ENCODE peak calls at places on chromosomes 4 and X, in six cellular contexts. L is HepG2, S is K562, Z is SK-N-SH, P is HCT116, A is GM12878. J is an unnamed sample.

GRCh38 chrX:107686026-107686425 is 57.7 kb downstream of the PRPS1 start:
- DNase-seq in A (no peak), L (no peak), Z (no peak), S (no peak), P (no peak), J (no peak)

GRCh38 chr4:126264839-126265238 is 950.1 kb downstream of the FAT4 start:
- DNase-seq in L (no peak), P (no peak), A (no peak), Z (no peak), S (no peak), J (no peak)

GRCh38 chrX:155745792-155746191 is 133.0 kb upstream of the TMLHE start:
- DNase-seq in Z (no peak), A (no peak), L (peak; percentile 0), P (peak; percentile 12), S (peak; percentile 11), J (peak; percentile 21)

GRCh38 chrX:9948406-9948805 is 18.8 kb upstream of the CLDN34 start:
- DNase-seq in L (no peak), P (no peak), A (no peak), S (no peak), Z (no peak), J (no peak)

GRCh38 chr4:25171451-25171850 is 11.2 kb upstream of the SEPSECS start:
- DNase-seq in L (no peak), S (no peak), P (no peak), A (no peak), Z (no peak), J (no peak)

GRCh38 chr4:30399476-30399875 is 320.7 kb upstream of the PCDH7 start:
- DNase-seq in P (no peak), S (no peak), A (no peak), L (no peak), Z (no peak), J (no peak)

GRCh38 chr4:82801910-82802521 is 3.4 kb upstream of the SCD5 start:
- DNase-seq in L (peak; percentile 13), S (no peak), Z (peak; percentile 47), A (no peak), P (no peak), J (peak; percentile 44)

GRCh38 chrX:9628779-9629493 is 136.7 kb downstream of the GPR143 start:
- DNase-seq in S (no peak), A (no peak), Z (no peak), P (no peak), L (no peak), J (no peak)

DNA sequence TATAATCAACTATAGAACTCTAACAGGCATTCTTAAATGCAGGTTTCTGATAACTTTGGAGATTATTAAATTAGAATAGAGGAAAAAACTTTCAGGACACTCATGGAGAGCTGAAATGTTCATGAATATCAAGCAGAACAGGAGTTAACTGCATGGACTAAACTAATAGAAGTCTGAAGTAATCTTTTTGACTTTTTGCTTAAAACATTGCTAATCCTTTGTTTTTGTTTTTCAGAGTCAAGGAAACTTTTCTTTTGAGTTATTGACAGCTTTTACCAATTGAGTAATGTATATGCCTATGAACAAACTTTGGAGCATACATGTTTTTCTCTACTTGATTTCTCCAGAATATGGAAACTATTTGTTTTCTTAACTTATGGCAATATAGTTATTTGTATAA is 112.5 kb downstream of the EIF4E start:
- DNase-seq in P (no peak), A (no peak), L (no peak), Z (no peak), S (no peak), J (no peak)
- TF ChIP-seq JUND in P (no peak), A (no peak), L (no peak), Z (no peak), S (no peak), J (no peak)

DNA sequence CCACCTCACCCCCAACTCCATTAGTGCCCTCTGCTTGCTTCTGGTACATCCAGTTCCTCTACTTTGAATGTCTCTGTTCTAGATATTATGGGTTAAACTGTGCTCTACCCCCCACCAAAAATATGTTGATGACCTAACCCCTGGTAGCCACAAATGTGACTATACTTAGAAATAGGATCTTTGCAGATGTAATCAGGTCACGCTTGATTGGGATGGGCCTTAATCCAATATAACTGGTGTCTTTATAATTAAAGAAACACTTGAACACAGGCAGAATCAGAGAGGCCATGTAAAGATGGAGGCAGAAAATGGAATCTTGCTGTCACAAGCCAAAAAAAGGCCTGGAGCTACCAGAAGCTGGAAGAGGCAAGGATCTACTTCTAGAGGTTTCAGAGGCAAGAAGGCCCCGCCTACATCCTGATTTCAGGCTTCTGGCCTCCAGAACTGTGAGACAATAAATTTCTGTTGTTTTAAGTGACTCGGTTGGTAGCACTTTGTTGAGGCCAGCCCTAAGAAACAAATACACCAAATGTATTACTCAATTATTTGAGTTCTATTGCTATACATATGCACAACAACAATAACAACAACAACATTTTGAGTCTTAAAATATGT is 220.0 kb downstream of the PPP3CA start:
- DNase-seq in Z (no peak), A (no peak), S (no peak), P (no peak), L (no peak), J (no peak)
- TF ChIP-seq JUND in Z (no peak), A (no peak), S (no peak), P (peak; percentile 28), L (no peak), J (no peak)

GRCh38 chr4:88446124-88446523 is 10.8 kb upstream of the HERC5 start:
- DNase-seq in S (no peak), L (no peak), P (no peak), A (no peak), Z (no peak), J (no peak)
- TF ChIP-seq JUND in S (no peak), L (no peak), P (no peak), A (no peak), Z (no peak), J (no peak)

DNA sequence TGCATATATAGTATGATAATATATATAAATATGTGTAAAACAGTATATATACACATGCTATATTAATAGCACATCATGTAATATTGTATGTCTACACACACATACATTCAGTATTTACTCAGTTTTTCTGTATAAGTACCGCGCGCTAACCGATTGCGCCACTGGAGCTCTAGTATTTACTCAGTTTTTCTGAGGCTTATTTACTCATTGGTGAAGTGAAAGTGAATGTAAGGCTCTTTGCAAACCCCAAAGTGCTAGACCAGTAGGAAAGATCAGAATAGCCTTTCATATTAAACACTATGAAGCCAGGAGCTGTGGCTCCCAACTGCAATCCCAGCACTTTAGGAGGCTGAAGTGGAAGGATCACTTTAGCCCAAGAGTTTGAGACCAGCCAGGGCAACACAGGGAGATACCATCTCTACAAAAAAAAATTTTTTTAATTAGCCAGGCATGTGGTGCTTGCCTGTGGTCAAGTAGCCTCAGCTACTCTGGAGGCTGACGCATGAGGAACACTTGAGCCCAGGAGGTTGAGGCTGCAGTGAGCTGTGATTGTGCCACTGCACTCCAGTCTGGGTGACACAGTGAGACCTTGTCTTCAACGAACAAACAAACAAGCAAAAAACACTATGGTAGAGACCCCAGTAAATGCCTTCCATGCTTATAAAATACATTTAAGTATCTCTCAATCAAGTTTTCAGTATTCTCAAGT is 125.8 kb downstream of the KIT start:
- DNase-seq in P (no peak), S (no peak), Z (no peak), A (no peak), L (peak; percentile 17), J (no peak)
- TF ChIP-seq JUND in P (no peak), S (no peak), Z (no peak), A (no peak), L (no peak), J (no peak)

GRCh38 chr4:33780952-33781655 is 2463.2 kb downstream of the ARAP2 start:
- DNase-seq in L (no peak), S (no peak), A (no peak), P (peak; percentile 55), Z (no peak), J (no peak)
- TF ChIP-seq JUND in L (no peak), S (no peak), A (no peak), P (peak; percentile 81), Z (peak; percentile 93), J (no peak)

DNA sequence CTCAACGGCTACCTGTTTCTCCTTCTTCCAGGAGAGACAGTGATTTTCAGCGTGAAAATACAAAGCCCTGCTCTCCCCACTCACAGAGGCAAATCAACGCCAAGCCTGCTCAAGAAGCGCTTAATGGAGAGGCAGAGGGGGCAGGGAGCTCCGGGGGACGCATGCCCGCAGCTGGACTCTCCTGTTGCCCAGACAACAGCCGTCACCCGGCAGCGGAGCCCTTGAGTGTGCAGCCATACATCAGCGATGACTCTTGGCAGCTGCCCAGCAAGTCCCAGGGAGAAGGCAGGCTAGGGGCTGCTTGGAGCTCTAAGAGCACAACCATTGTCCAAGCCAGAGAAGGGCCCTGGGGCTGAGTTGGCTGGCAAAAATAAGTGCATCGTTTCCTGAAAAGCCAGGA is 71.0 kb upstream of the AFAP1 start:
- DNase-seq in L (peak; percentile 41), S (no peak), P (no peak), A (no peak), Z (peak; percentile 96), J (no peak)
- TF ChIP-seq JUND in L (no peak), S (no peak), P (no peak), A (no peak), Z (no peak), J (no peak)

GRCh38 chr4:17064959-17065358 is 166.5 kb upstream of the LDB2 start:
- DNase-seq in A (no peak), S (no peak), Z (no peak), P (no peak), L (no peak), J (no peak)

GRCh38 chr4:17065821-17066220 is 167.4 kb upstream of the LDB2 start:
- DNase-seq in S (no peak), L (no peak), A (no peak), P (no peak), Z (no peak), J (no peak)

GRCh38 chr4:17066972-17067371 is 168.5 kb upstream of the LDB2 start:
- DNase-seq in P (no peak), Z (no peak), S (no peak), L (no peak), A (no peak), J (peak; percentile 1)

GRCh38 chr4:17068396-17068795 is 170.0 kb upstream of the LDB2 start:
- DNase-seq in A (no peak), Z (no peak), S (no peak), L (no peak), P (no peak), J (no peak)

GRCh38 chr4:17066241-17066640 is 167.8 kb upstream of the LDB2 start:
- DNase-seq in S (no peak), P (no peak), Z (no peak), A (no peak), L (no peak), J (no peak)
- TF ChIP-seq JUND in S (no peak), P (no peak), Z (no peak), A (no peak), L (no peak), J (no peak)

GRCh38 chr4:165537028-165537648 is 158.3 kb downstream of the CPE start:
- DNase-seq in P (peak; percentile 51), S (peak; percentile 46), Z (peak; percentile 32), L (peak; percentile 40), A (no peak), J (peak; percentile 12)
- TF ChIP-seq JUND in P (no peak), S (no peak), Z (no peak), L (no peak), A (no peak), J (no peak)

J was measured in T47D.